ENCODE peak calls at places on chromosomes 13 and 19, in eight cellular contexts. L is GDM1, H is ureter, G is LoVo, F is natural killer cell, W is dorsolateral prefrontal cortex, Z is mammary epithelial cell, S is amygdala. C is an unnamed sample.

GRCh38 chr19:48391100-48392005 is at the start of gene KDELR1:
- DNase-seq in L (peak), H (peak), G (peak), F (peak), W (peak), Z (peak), S (peak), C (peak)

GRCh38 chr19:37977992-37978391 is 71.0 kb downstream of the SIPA1L3 start:
- DNase-seq in L (no peak), H (no peak), G (no peak), F (no peak), W (no peak), Z (peak), S (no peak), C (no peak)

GRCh38 chr19:31340059-31341025 is 8.9 kb downstream of the TSHZ3 start:
- DNase-seq in L (no peak), H (no peak), G (no peak), F (no peak), W (no peak), Z (peak), S (no peak), C (no peak)

GRCh38 chr19:32809754-32810153 is 59.8 kb downstream of the SLC7A9 start:
- DNase-seq in L (no peak), H (no peak), G (no peak), F (no peak), W (no peak), Z (no peak), S (no peak), C (no peak)

GRCh38 chr19:38841787-38842438 is 7.9 kb downstream of the HNRNPL start:
- DNase-seq in L (no peak), H (no peak), G (no peak), F (no peak), W (no peak), Z (no peak), S (no peak), C (no peak)

GRCh38 chr13:36536546-36536945 is 104.3 kb downstream of the CCNA1 start:
- DNase-seq in L (no peak), H (no peak), G (no peak), F (no peak), W (no peak), Z (no peak), S (no peak), C (no peak)

GRCh38 chr13:25709088-25709487 is 337.3 kb downstream of the ATP8A2 start:
- DNase-seq in L (no peak), H (no peak), G (no peak), F (no peak), W (no peak), Z (no peak), S (no peak), C (no peak)

GRCh38 chr13:73722120-73722519 is 412.1 kb downstream of the KLF12 start:
- DNase-seq in L (no peak), H (no peak), G (peak), F (no peak), W (no peak), Z (peak), S (no peak), C (no peak)

GRCh38 chr13:65653548-65654078 is 1576.5 kb downstream of the PCDH9 start:
- DNase-seq in L (no peak), H (no peak), G (no peak), F (no peak), W (no peak), Z (no peak), S (no peak), C (no peak)

GRCh38 chr13:65275838-65276630 is 1954.1 kb downstream of the PCDH9 start:
- DNase-seq in L (no peak), H (no peak), G (no peak), F (no peak), W (no peak), Z (no peak), S (no peak), C (no peak)

C was measured in occipital lobe.